ENCODE peak calls at places on chromosomes 13 and 19, in seven cellular contexts. V, O, B, Y, H, Z and W are unnamed samples.

GRCh38 chr19:55289117-55289796 is 5.5 kb downstream of the BRSK1 start:
- DNase-seq in V (no peak), O (no peak), B (no peak), Y (no peak), H (no peak), Z (no peak), W (no peak)

GRCh38 chr19:43662487-43662886 is 7.5 kb downstream of the PLAUR start:
- DNase-seq in V (no peak), O (peak), B (no peak), Y (no peak), H (no peak), Z (no peak), W (no peak)

GRCh38 chr19:48877900-48878218 is 5.6 kb downstream of the PPP1R15A start:
- DNase-seq in V (no peak), O (peak), B (no peak), Y (no peak), H (no peak), Z (no peak), W (no peak)

GRCh38 chr13:68715651-68716050 is 1392.0 kb upstream of the ATXN8OS start:
- DNase-seq in V (no peak), O (no peak), B (no peak), Y (no peak), H (no peak), Z (no peak), W (no peak)

GRCh38 chr13:23391752-23392151 is 41.8 kb downstream of the SACS start:
- DNase-seq in V (peak), O (no peak), B (no peak), Y (no peak), H (no peak), Z (no peak), W (no peak)

GRCh38 chr19:11921852-11922495 is 2.9 kb upstream of the ZNF700 start:
- DNase-seq in V (no peak), O (no peak), B (no peak), Y (no peak), H (no peak), Z (no peak), W (no peak)

GRCh38 chr13:23377603-23378002 is 55.9 kb downstream of the SACS start:
- DNase-seq in V (no peak), O (no peak), B (no peak), Y (no peak), H (no peak), Z (no peak), W (no peak)

GRCh38 chr13:100544866-100545683 is 43.5 kb downstream of the GGACT start:
- DNase-seq in V (no peak), O (no peak), B (peak), Y (no peak), H (no peak), Z (no peak), W (no peak)

GRCh38 chr19:2227415-2228156 is 8.5 kb downstream of the PLEKHJ1 start:
- DNase-seq in V (no peak), O (no peak), B (no peak), Y (no peak), H (no peak), Z (no peak), W (no peak)

GRCh38 chr13:98676239-98676638 is 76.2 kb downstream of the SLC15A1 start:
- DNase-seq in V (no peak), O (no peak), B (no peak), Y (no peak), H (no peak), Z (no peak), W (no peak)

GRCh38 chr13:60427285-60427684 is 30.3 kb downstream of the TDRD3 start:
- DNase-seq in V (no peak), O (no peak), B (no peak), Y (no peak), H (no peak), Z (no peak), W (no peak)

GRCh38 chr19:40750035-40750284 is 317 bp downstream of the ACTMAP start:
- DNase-seq in V (no peak), O (no peak), B (no peak), Y (no peak), H (no peak), Z (no peak), W (no peak)

GRCh38 chr19:6476155-6476895 is 5.3 kb downstream of the DENND1C start:
- DNase-seq in V (peak), O (peak), B (peak), Y (peak), H (peak), Z (peak), W (no peak)

GRCh38 chr13:85631801-85632200 is 167.4 kb downstream of the SLITRK6 start:
- DNase-seq in V (no peak), O (peak), B (no peak), Y (no peak), H (no peak), Z (no peak), W (no peak)

GRCh38 chr13:33150662-33151061 is 134.4 kb downstream of the KL start:
- DNase-seq in V (no peak), O (no peak), B (no peak), Y (no peak), H (no peak), Z (no peak), W (no peak)

GRCh38 chr19:57348136-57348535 is 2.9 kb upstream of the ZNF304 start:
- DNase-seq in V (peak), O (peak), B (no peak), Y (no peak), H (no peak), Z (no peak), W (no peak)

GRCh38 chr19:3642987-3643386 is 16.4 kb upstream of the CACTIN start:
- DNase-seq in V (no peak), O (peak), B (no peak), Y (no peak), H (peak), Z (no peak), W (no peak)

GRCh38 chr13:21320642-21321034 is 138.5 kb downstream of the ZDHHC20 start:
- DNase-seq in V (no peak), O (no peak), B (no peak), Y (no peak), H (no peak), Z (no peak), W (no peak)

GRCh38 chr13:43434185-43434584 is 352.6 kb downstream of the ENOX1 start:
- DNase-seq in V (no peak), O (no peak), B (no peak), Y (no peak), H (no peak), Z (no peak), W (no peak)

GRCh38 chr13:113976711-113977684 is 3.1 kb upstream of the C13orf46 start:
- DNase-seq in V (peak), O (no peak), B (peak), Y (no peak), H (no peak), Z (no peak), W (no peak)

GRCh38 chr13:98202026-98202425 is 25.0 kb upstream of the RNF113B start:
- DNase-seq in V (no peak), O (no peak), B (no peak), Y (no peak), H (no peak), Z (no peak), W (no peak)

GRCh38 chr13:59424661-59425060 is 739.1 kb downstream of the DIAPH3 start:
- DNase-seq in V (peak), O (no peak), B (no peak), Y (no peak), H (no peak), Z (peak), W (peak)

GRCh38 chr13:27578121-27579030 is 42.0 kb downstream of the LNX2 start:
- DNase-seq in V (peak), O (peak), B (no peak), Y (no peak), H (no peak), Z (no peak), W (peak)

GRCh38 chr19:3275068-3275582 is 50.7 kb downstream of the CELF5 start:
- DNase-seq in V (no peak), O (peak), B (no peak), Y (peak), H (no peak), Z (no peak), W (no peak)

GRCh38 chr19:12946092-12946845 is 607 bp downstream of the RAD23A start:
- DNase-seq in V (peak), O (peak), B (peak), Y (peak), H (no peak), Z (peak), W (peak)

GRCh38 chr13:30107536-30108136 is 199.7 kb downstream of the KATNAL1 start:
- DNase-seq in V (no peak), O (peak), B (peak), Y (no peak), H (no peak), Z (no peak), W (no peak)

GRCh38 chr19:49712397-49712859 is 21.5 kb downstream of the CPT1C start:
- DNase-seq in V (peak), O (peak), B (no peak), Y (no peak), H (no peak), Z (peak), W (no peak)

GRCh38 chr19:39203372-39204341 is at the start of gene SYCN:
- DNase-seq in V (no peak), O (no peak), B (no peak), Y (no peak), H (no peak), Z (no peak), W (no peak)

GRCh38 chr19:2798158-2798685 is 12.9 kb downstream of the THOP1 start:
- DNase-seq in V (no peak), O (no peak), B (no peak), Y (no peak), H (no peak), Z (no peak), W (no peak)

GRCh38 chr13:105159794-105160193 is 1375.7 kb downstream of the EFNB2 start:
- DNase-seq in V (no peak), O (no peak), B (no peak), Y (no peak), H (no peak), Z (no peak), W (no peak)

GRCh38 chr19:13112555-13112954 is 4.0 kb downstream of the TRMT1 start:
- DNase-seq in V (no peak), O (no peak), B (peak), Y (no peak), H (no peak), Z (no peak), W (no peak)

GRCh38 chr19:7856679-7857663 is 17.2 kb downstream of the PRR36 start:
- DNase-seq in V (no peak), O (no peak), B (no peak), Y (no peak), H (no peak), Z (no peak), W (no peak)

GRCh38 chr19:43501661-43502418 is 2.7 kb downstream of the PHLDB3 start:
- DNase-seq in V (no peak), O (no peak), B (no peak), Y (no peak), H (no peak), Z (no peak), W (no peak)

GRCh38 chr13:98279473-98280175 is 102.6 kb upstream of the RNF113B start:
- DNase-seq in V (no peak), O (no peak), B (no peak), Y (no peak), H (no peak), Z (no peak), W (no peak)

GRCh38 chr13:102138635-102139225 is 263.1 kb downstream of the FGF14 start:
- DNase-seq in V (no peak), O (peak), B (no peak), Y (no peak), H (no peak), Z (no peak), W (no peak)

GRCh38 chr19:55485439-55486011 is 537 bp downstream of the NAT14 start:
- DNase-seq in V (no peak), O (no peak), B (no peak), Y (no peak), H (no peak), Z (no peak), W (no peak)

GRCh38 chr13:100356889-100357288 is 231.7 kb downstream of the GGACT start:
- DNase-seq in V (no peak), O (peak), B (no peak), Y (no peak), H (no peak), Z (no peak), W (no peak)